ENCODE peak calls at places on chromosome 15, in five cellular contexts. One of them, this sample, is unnamed.

GRCh38 chr15:66716668-66717025 is 14.6 kb downstream of the SMAD6 start:
- DNase-seq in HepG2: no peak
- DNase-seq in H1: no peak
- DNase-seq in SK-N-SH: no peak
- DNase-seq in GM12878: no peak
- DNase-seq in this sample: no peak

GRCh38 chr15:67059127-67059553 is 6.3 kb upstream of the SMAD3 start:
- DNase-seq in GM12878: no peak
- DNase-seq in SK-N-SH: no peak
- DNase-seq in HepG2: peak
- DNase-seq in H1: no peak
- DNase-seq in this sample: no peak

GRCh38 chr15:66923438-66923881 is 141.9 kb upstream of the SMAD3 start:
- DNase-seq in GM12878: no peak
- DNase-seq in HepG2: peak
- DNase-seq in H1: peak
- DNase-seq in SK-N-SH: peak
- DNase-seq in this sample: no peak

GRCh38 chr15:85582076-85582718 is 201.8 kb downstream of the AKAP13 start:
- DNase-seq in HepG2: no peak
- DNase-seq in SK-N-SH: no peak
- DNase-seq in GM12878: peak
- DNase-seq in H1: no peak
- DNase-seq in this sample: no peak

GRCh38 chr15:65223996-65224395 is 12.7 kb upstream of the CILP start:
- DNase-seq in HepG2: no peak
- DNase-seq in GM12878: no peak
- DNase-seq in H1: no peak
- DNase-seq in SK-N-SH: no peak
- DNase-seq in this sample: no peak

GRCh38 chr15:32851619-32852416 is 134.0 kb downstream of the GREM1 start:
- DNase-seq in HepG2: no peak
- DNase-seq in H1: no peak
- DNase-seq in GM12878: no peak
- DNase-seq in SK-N-SH: no peak
- DNase-seq in this sample: no peak

GRCh38 chr15:61584410-61584809 is 355.3 kb upstream of the RORA start:
- DNase-seq in GM12878: no peak
- DNase-seq in SK-N-SH: no peak
- DNase-seq in HepG2: no peak
- DNase-seq in H1: no peak
- DNase-seq in this sample: peak

GRCh38 chr15:64851503-64851840 is 9.8 kb downstream of the PLEKHO2 start:
- DNase-seq in SK-N-SH: no peak
- DNase-seq in H1: no peak
- DNase-seq in HepG2: no peak
- DNase-seq in GM12878: no peak
- DNase-seq in this sample: no peak

GRCh38 chr15:96356494-96357455 is 26.3 kb downstream of the NR2F2 start:
- DNase-seq in HepG2: peak
- DNase-seq in H1: peak
- DNase-seq in GM12878: peak
- DNase-seq in SK-N-SH: peak
- DNase-seq in this sample: peak

GRCh38 chr15:41919201-41919820 is 25.5 kb upstream of the SPTBN5 start:
- DNase-seq in HepG2: no peak
- DNase-seq in H1: no peak
- DNase-seq in GM12878: no peak
- DNase-seq in SK-N-SH: no peak
- DNase-seq in this sample: no peak

GRCh38 chr15:28977377-28978010 is 91.7 kb downstream of the APBA2 start:
- DNase-seq in GM12878: no peak
- DNase-seq in H1: no peak
- DNase-seq in SK-N-SH: no peak
- DNase-seq in HepG2: no peak
- DNase-seq in this sample: peak

GRCh38 chr15:39629376-39629775 is 48.5 kb downstream of the THBS1 start:
- DNase-seq in H1: no peak
- DNase-seq in HepG2: no peak
- DNase-seq in SK-N-SH: no peak
- DNase-seq in GM12878: no peak
- DNase-seq in this sample: no peak

GRCh38 chr15:58066042-58066867 is 744 bp upstream of the ALDH1A2 start:
- DNase-seq in SK-N-SH: peak
- DNase-seq in HepG2: peak
- DNase-seq in H1: peak
- DNase-seq in GM12878: no peak
- DNase-seq in this sample: peak

GRCh38 chr15:64045774-64046346 is 425 bp downstream of the DAPK2 start:
- DNase-seq in HepG2: no peak
- DNase-seq in GM12878: no peak
- DNase-seq in SK-N-SH: peak
- DNase-seq in H1: peak
- DNase-seq in this sample: peak

GRCh38 chr15:66622677-66623076 is 56.9 kb upstream of the LCTL start:
- DNase-seq in SK-N-SH: no peak
- DNase-seq in H1: no peak
- DNase-seq in GM12878: no peak
- DNase-seq in HepG2: no peak
- DNase-seq in this sample: no peak

GRCh38 chr15:44130778-44131177 is 64.3 kb downstream of the FRMD5 start:
- DNase-seq in GM12878: no peak
- DNase-seq in HepG2: no peak
- DNase-seq in H1: no peak
- DNase-seq in SK-N-SH: no peak
- DNase-seq in this sample: no peak

GRCh38 chr15:77013786-77014136 is 18.8 kb downstream of the PSTPIP1 start:
- DNase-seq in SK-N-SH: no peak
- DNase-seq in H1: no peak
- DNase-seq in HepG2: no peak
- DNase-seq in GM12878: no peak
- DNase-seq in this sample: no peak

GRCh38 chr15:41581110-41581509 is 22.1 kb downstream of the TYRO3 start:
- DNase-seq in SK-N-SH: no peak
- DNase-seq in HepG2: no peak
- DNase-seq in H1: peak
- DNase-seq in GM12878: no peak
- DNase-seq in this sample: no peak

GRCh38 chr15:49979705-49980382 is 139.2 kb downstream of the ATP8B4 start:
- DNase-seq in HepG2: no peak
- DNase-seq in GM12878: no peak
- DNase-seq in H1: no peak
- DNase-seq in SK-N-SH: no peak
- DNase-seq in this sample: no peak

GRCh38 chr15:67501836-67502461 is 19.0 kb upstream of the C15orf61 start:
- DNase-seq in GM12878: no peak
- DNase-seq in H1: no peak
- DNase-seq in HepG2: no peak
- DNase-seq in SK-N-SH: no peak
- DNase-seq in this sample: no peak

GRCh38 chr15:51289290-51289689 is 49.1 kb downstream of the CYP19A1 start:
- DNase-seq in H1: no peak
- DNase-seq in SK-N-SH: no peak
- DNase-seq in GM12878: no peak
- DNase-seq in HepG2: no peak
- DNase-seq in this sample: no peak

GRCh38 chr15:34889486-34889885 is 80.1 kb downstream of the AQR start:
- DNase-seq in HepG2: no peak
- DNase-seq in GM12878: no peak
- DNase-seq in SK-N-SH: no peak
- DNase-seq in H1: no peak
- DNase-seq in this sample: no peak

GRCh38 chr15:99981223-99981647 is 248.0 kb upstream of the LYSMD4 start:
- DNase-seq in HepG2: no peak
- DNase-seq in SK-N-SH: no peak
- DNase-seq in H1: no peak
- DNase-seq in GM12878: no peak
- DNase-seq in this sample: no peak

GRCh38 chr15:66772967-66773873 is 71.2 kb downstream of the SMAD6 start:
- DNase-seq in H1: no peak
- DNase-seq in HepG2: peak
- DNase-seq in GM12878: no peak
- DNase-seq in SK-N-SH: peak
- DNase-seq in this sample: no peak

GRCh38 chr15:84899750-84900149 is 15.3 kb downstream of the SLC28A1 start:
- DNase-seq in H1: no peak
- DNase-seq in SK-N-SH: no peak
- DNase-seq in GM12878: no peak
- DNase-seq in HepG2: no peak
- DNase-seq in this sample: no peak

DNA sequence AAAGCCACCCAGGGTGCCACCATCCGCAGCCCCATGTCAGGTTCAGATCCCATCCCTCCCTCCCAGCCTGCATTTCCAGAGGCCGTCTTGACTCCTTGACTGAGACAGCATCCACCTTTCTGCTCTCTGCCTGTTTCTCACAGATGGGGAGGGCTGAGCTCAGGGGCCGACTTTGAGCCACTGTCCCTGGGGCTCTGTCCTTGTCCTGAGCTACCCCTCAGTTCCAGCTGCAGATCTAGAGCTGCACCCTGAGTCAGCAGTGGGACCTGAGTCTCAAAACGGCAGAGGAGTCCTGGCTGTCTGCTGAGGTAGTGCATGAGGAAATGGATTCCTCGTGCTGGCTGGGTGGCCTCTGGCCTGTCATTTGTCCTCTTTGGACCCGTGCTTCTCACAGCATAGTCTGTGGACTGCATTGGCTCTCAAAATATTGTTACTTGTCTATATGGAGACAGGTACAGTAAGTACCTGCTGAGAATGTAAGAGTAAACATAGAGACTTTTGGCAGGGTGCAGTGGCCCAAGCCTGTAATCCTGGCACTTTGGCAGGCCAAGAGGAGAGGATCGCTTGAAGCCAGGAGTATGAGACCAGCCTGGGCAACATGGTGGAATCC is 22.3 kb downstream of the RPLP1 start:
- DNase-seq in GM12878: no peak
- DNase-seq in SK-N-SH: no peak
- DNase-seq in HepG2: no peak
- DNase-seq in H1: no peak
- DNase-seq in this sample: no peak
- TF ChIP-seq JUND in GM12878: no peak
- TF ChIP-seq JUND in SK-N-SH: no peak
- TF ChIP-seq JUND in HepG2: no peak
- TF ChIP-seq JUND in H1: no peak
- TF ChIP-seq JUND in this sample: no peak

DNA sequence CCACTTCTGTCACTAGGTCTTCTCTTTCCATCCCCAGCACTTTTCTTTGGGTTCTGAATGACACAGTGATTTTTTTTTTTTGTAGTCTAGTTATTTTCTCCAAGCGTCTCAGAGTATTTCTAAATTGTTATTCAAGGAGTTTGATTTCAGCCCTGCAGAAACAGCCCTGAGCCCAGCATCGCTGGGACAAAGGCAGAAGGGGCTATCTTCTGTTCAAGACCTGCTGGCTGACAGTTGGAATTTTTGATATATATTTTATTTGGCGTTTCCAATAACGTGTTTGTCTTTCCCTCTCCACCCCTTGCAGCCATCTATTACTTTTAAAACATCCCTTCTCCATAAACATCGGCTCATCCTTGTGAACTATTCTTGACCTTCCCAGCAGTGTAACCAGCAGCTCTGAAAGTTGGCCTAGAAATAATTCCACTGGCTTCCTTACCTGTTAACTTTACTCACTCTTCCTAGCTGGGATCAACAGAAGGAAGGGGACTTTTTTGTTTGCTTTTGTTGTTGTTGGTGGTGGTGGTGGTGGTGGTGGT is 5.5 kb upstream of the MEIS2 start:
- DNase-seq in HepG2: no peak
- DNase-seq in SK-N-SH: no peak
- DNase-seq in GM12878: no peak
- DNase-seq in H1: no peak
- DNase-seq in this sample: no peak
- TF ChIP-seq JUND in HepG2: no peak
- TF ChIP-seq JUND in SK-N-SH: no peak
- TF ChIP-seq JUND in GM12878: no peak
- TF ChIP-seq JUND in H1: no peak
- TF ChIP-seq JUND in this sample: no peak

DNA sequence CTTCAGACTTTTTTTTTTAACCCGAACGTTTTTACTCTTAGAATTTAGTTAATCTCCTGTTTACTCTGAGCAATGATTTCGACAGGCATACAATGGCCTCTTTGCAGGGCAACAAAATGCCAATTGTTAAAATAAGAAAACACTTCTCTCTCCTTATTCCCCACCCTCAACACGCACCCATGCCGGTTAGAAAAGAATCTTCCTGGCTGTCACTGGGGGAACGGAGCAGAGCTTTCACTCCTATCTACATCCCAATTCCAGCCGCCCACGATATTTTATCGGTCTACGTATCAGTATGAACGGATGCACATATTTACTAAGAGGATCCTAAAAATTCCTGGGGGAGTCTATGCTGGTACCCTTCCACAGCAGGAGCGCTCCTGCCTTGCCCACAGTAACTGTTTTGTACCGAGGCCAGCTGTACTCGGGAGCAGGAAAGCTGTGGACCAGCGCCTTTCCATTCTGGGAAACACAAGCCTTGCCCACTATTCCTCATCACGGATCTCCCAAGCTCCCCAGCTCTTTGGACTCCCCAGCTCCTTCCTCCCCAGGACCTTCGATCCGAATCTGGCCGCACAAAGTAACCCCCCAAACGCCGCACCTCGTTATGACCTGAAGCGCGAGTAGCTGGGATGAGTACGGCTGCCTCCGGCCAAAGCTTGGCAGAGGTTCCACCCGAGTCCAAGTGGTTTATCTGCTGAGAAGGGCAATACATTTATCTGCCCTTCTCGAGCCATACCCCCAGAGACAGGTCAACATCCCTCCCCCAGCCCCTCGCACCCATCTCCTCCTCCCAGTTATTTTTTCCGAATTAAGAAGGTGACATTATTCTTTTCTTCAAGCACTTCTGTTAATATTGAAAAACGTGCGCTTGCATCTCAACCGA is 2.2 kb upstream of the FOXB1 start:
- DNase-seq in SK-N-SH: peak
- DNase-seq in H1: peak
- DNase-seq in GM12878: no peak
- DNase-seq in HepG2: no peak
- DNase-seq in this sample: no peak
- TF ChIP-seq JUND in SK-N-SH: no peak
- TF ChIP-seq JUND in H1: no peak
- TF ChIP-seq JUND in GM12878: no peak
- TF ChIP-seq JUND in HepG2: no peak
- TF ChIP-seq JUND in this sample: no peak

GRCh38 chr15:79492065-79492464 is 59.9 kb downstream of the MINAR1 start:
- DNase-seq in GM12878: no peak
- DNase-seq in SK-N-SH: no peak
- DNase-seq in H1: no peak
- DNase-seq in HepG2: no peak
- DNase-seq in this sample: no peak

GRCh38 chr15:79495716-79496115 is 63.6 kb downstream of the MINAR1 start:
- DNase-seq in HepG2: no peak
- DNase-seq in H1: no peak
- DNase-seq in GM12878: no peak
- DNase-seq in SK-N-SH: no peak
- DNase-seq in this sample: no peak

GRCh38 chr15:79494963-79495362 is 62.8 kb downstream of the MINAR1 start:
- DNase-seq in GM12878: no peak
- DNase-seq in SK-N-SH: no peak
- DNase-seq in HepG2: no peak
- DNase-seq in H1: no peak
- DNase-seq in this sample: no peak

GRCh38 chr15:79496838-79497237 is 64.7 kb downstream of the MINAR1 start:
- DNase-seq in SK-N-SH: no peak
- DNase-seq in H1: no peak
- DNase-seq in HepG2: no peak
- DNase-seq in GM12878: no peak
- DNase-seq in this sample: no peak

GRCh38 chr15:79494392-79494909 is 62.3 kb downstream of the MINAR1 start:
- DNase-seq in H1: no peak
- DNase-seq in HepG2: no peak
- DNase-seq in GM12878: no peak
- DNase-seq in SK-N-SH: no peak
- DNase-seq in this sample: no peak
- TF ChIP-seq JUND in H1: no peak
- TF ChIP-seq JUND in HepG2: no peak
- TF ChIP-seq JUND in GM12878: no peak
- TF ChIP-seq JUND in SK-N-SH: no peak
- TF ChIP-seq JUND in this sample: no peak